ENCODE peak calls at places on chromosomes 6 and 20, in nine cellular contexts. U is T1000, W is HT-29, V is B cell, E is H54, J is NB4, L is AG09309, Z is NCI-H510A treated with DMSO at 0.1 percent for 48 hours, K is IMR-90. S is an unnamed sample.

GRCh38 chr20:32906200-32906599 is 47.5 kb downstream of the EFCAB8 start:
- DNase-seq in U (no peak), W (no peak), V (no peak), E (no peak), J (peak; percentile 26), L (no peak), Z (no peak), K (no peak), S (no peak)

GRCh38 chr6:33977606-33978438 is 168.1 kb downstream of the GRM4 start:
- DNase-seq in U (no peak), W (no peak), V (peak; percentile 9), E (no peak), J (no peak), L (no peak), Z (no peak), K (no peak), S (no peak)

GRCh38 chr6:157994126-157994795 is 12.6 kb downstream of the SYNJ2 start:
- DNase-seq in U (no peak), W (no peak), V (no peak), E (no peak), J (no peak), L (no peak), Z (no peak), K (no peak), S (no peak)

GRCh38 chr6:33427585-33428218 is 7.8 kb downstream of the SYNGAP1 start:
- DNase-seq in U (no peak), W (peak; percentile 28), V (peak; percentile 63), E (peak; percentile 62), J (peak; percentile 47), L (no peak), Z (peak; percentile 25), K (no peak), S (no peak)

GRCh38 chr6:684831-685636 is 7.9 kb downstream of the EXOC2 start:
- DNase-seq in U (no peak), W (no peak), V (no peak), E (peak; percentile 37), J (peak; percentile 44), L (no peak), Z (no peak), K (peak; percentile 63), S (no peak)

GRCh38 chr6:15457903-15458530 is 204.8 kb downstream of the DTNBP1 start:
- DNase-seq in U (no peak), W (no peak), V (peak; percentile 62), E (no peak), J (no peak), L (no peak), Z (no peak), K (no peak), S (no peak)

GRCh38 chr20:51400051-51400926 is 142.2 kb downstream of the NFATC2 start:
- DNase-seq in U (no peak), W (no peak), V (peak; percentile 78), E (no peak), J (no peak), L (no peak), Z (no peak), K (no peak), S (no peak)

GRCh38 chr20:13990465-13990864 is at the start of gene SEL1L2:
- DNase-seq in U (no peak), W (no peak), V (no peak), E (no peak), J (no peak), L (no peak), Z (peak; percentile 24), K (no peak), S (no peak)

GRCh38 chr6:36133912-36134311 is 3.6 kb downstream of the MAPK13 start:
- DNase-seq in U (no peak), W (no peak), V (no peak), E (no peak), J (no peak), L (no peak), Z (no peak), K (no peak), S (no peak)

GRCh38 chr20:50210066-50210619 is 19.5 kb downstream of the CEBPB start:
- DNase-seq in U (no peak), W (no peak), V (no peak), E (no peak), J (no peak), L (no peak), Z (no peak), K (no peak), S (no peak)

GRCh38 chr20:11051146-11051545 is 377.3 kb upstream of the JAG1 start:
- DNase-seq in U (no peak), W (no peak), V (no peak), E (no peak), J (no peak), L (no peak), Z (no peak), K (no peak), S (no peak)

GRCh38 chr6:37632291-37632690 is 65.4 kb downstream of the MDGA1 start:
- DNase-seq in U (no peak), W (no peak), V (no peak), E (no peak), J (no peak), L (no peak), Z (no peak), K (no peak), S (no peak)

GRCh38 chr20:37567671-37568588 is 40.3 kb upstream of the BLCAP start:
- DNase-seq in U (no peak), W (no peak), V (no peak), E (no peak), J (peak; percentile 37), L (no peak), Z (peak; percentile 20), K (no peak), S (no peak)

GRCh38 chr6:13624871-13625288 is 9.7 kb downstream of the NOL7 start:
- DNase-seq in U (no peak), W (peak; percentile 60), V (peak; percentile 43), E (peak; percentile 28), J (peak; percentile 78), L (no peak), Z (peak; percentile 24), K (peak; percentile 44), S (peak; percentile 47)

GRCh38 chr6:34050691-34051090 is 95.2 kb downstream of the GRM4 start:
- DNase-seq in U (no peak), W (no peak), V (no peak), E (no peak), J (no peak), L (no peak), Z (no peak), K (no peak), S (no peak)

GRCh38 chr6:157906537-157907061 is 75.1 kb upstream of the SYNJ2 start:
- DNase-seq in U (no peak), W (no peak), V (no peak), E (no peak), J (no peak), L (no peak), Z (no peak), K (no peak), S (no peak)

GRCh38 chr6:163415176-163415619 is 680 bp downstream of the QKI start:
- DNase-seq in U (no peak), W (no peak), V (peak; percentile 48), E (no peak), J (peak; percentile 58), L (no peak), Z (no peak), K (no peak), S (no peak)

GRCh38 chr20:36399147-36399968 is 93.2 kb downstream of the DLGAP4 start:
- DNase-seq in U (no peak), W (peak; percentile 78), V (no peak), E (peak; percentile 84), J (peak; percentile 64), L (no peak), Z (peak; percentile 21), K (peak; percentile 11), S (peak; percentile 91)